ENCODE peak calls at places on chromosomes 16 and 17, in six cellular contexts. One of them, this sample, is unnamed.

GRCh38 chr16:684067-684794 is at the start of gene JMJD8:
- DNase-seq in activated naive CD8-positive, alpha-beta T cell treated with anti-CD3 and anti-CD28 coated beads for 36 hours: peak; percentile 99
- DNase-seq in effector memory CD8-positive, alpha-beta T cell: peak; percentile 94
- DNase-seq in cardiac fibroblast: peak; percentile 97
- DNase-seq in COR-L47: peak; percentile 98
- DNase-seq in iPS-NIHi11: peak; percentile 92
- DNase-seq in this sample: peak; percentile 66

GRCh38 chr17:62109378-62109902 is 44.4 kb upstream of the MED13 start:
- DNase-seq in iPS-NIHi11: peak; percentile 70
- DNase-seq in effector memory CD8-positive, alpha-beta T cell: peak; percentile 12
- DNase-seq in activated naive CD8-positive, alpha-beta T cell treated with anti-CD3 and anti-CD28 coated beads for 36 hours: peak; percentile 70
- DNase-seq in COR-L47: peak; percentile 36
- DNase-seq in cardiac fibroblast: peak; percentile 57
- DNase-seq in this sample: peak; percentile 69

GRCh38 chr16:68910051-68910450 is 66.7 kb downstream of the TANGO6 start:
- DNase-seq in cardiac fibroblast: no peak
- DNase-seq in COR-L47: peak; percentile 85
- DNase-seq in activated naive CD8-positive, alpha-beta T cell treated with anti-CD3 and anti-CD28 coated beads for 36 hours: no peak
- DNase-seq in effector memory CD8-positive, alpha-beta T cell: no peak
- DNase-seq in iPS-NIHi11: no peak
- DNase-seq in this sample: no peak

GRCh38 chr17:32141690-32142037 is 638 bp upstream of the RHOT1 start:
- DNase-seq in COR-L47: no peak
- DNase-seq in cardiac fibroblast: no peak
- DNase-seq in effector memory CD8-positive, alpha-beta T cell: no peak
- DNase-seq in activated naive CD8-positive, alpha-beta T cell treated with anti-CD3 and anti-CD28 coated beads for 36 hours: no peak
- DNase-seq in iPS-NIHi11: no peak
- DNase-seq in this sample: no peak

GRCh38 chr17:74827800-74828199 is 31.9 kb downstream of the GRIN2C start:
- DNase-seq in iPS-NIHi11: no peak
- DNase-seq in effector memory CD8-positive, alpha-beta T cell: no peak
- DNase-seq in COR-L47: no peak
- DNase-seq in cardiac fibroblast: no peak
- DNase-seq in activated naive CD8-positive, alpha-beta T cell treated with anti-CD3 and anti-CD28 coated beads for 36 hours: no peak
- DNase-seq in this sample: no peak

GRCh38 chr16:55981557-55981956 is 106.4 kb upstream of the CES5A start:
- DNase-seq in activated naive CD8-positive, alpha-beta T cell treated with anti-CD3 and anti-CD28 coated beads for 36 hours: no peak
- DNase-seq in COR-L47: no peak
- DNase-seq in effector memory CD8-positive, alpha-beta T cell: no peak
- DNase-seq in iPS-NIHi11: no peak
- DNase-seq in cardiac fibroblast: no peak
- DNase-seq in this sample: no peak

GRCh38 chr16:88684569-88685155 is 1.6 kb downstream of the SNAI3 start:
- DNase-seq in effector memory CD8-positive, alpha-beta T cell: no peak
- DNase-seq in COR-L47: no peak
- DNase-seq in iPS-NIHi11: no peak
- DNase-seq in activated naive CD8-positive, alpha-beta T cell treated with anti-CD3 and anti-CD28 coated beads for 36 hours: no peak
- DNase-seq in cardiac fibroblast: no peak
- DNase-seq in this sample: no peak

GRCh38 chr17:49739662-49740271 is 24.2 kb downstream of the FAM117A start:
- DNase-seq in COR-L47: peak; percentile 89
- DNase-seq in cardiac fibroblast: peak; percentile 75
- DNase-seq in effector memory CD8-positive, alpha-beta T cell: peak; percentile 97
- DNase-seq in activated naive CD8-positive, alpha-beta T cell treated with anti-CD3 and anti-CD28 coated beads for 36 hours: peak; percentile 85
- DNase-seq in iPS-NIHi11: no peak
- DNase-seq in this sample: peak; percentile 51

GRCh38 chr16:22206847-22207714 is 1.0 kb downstream of the EEF2K start:
- DNase-seq in iPS-NIHi11: peak; percentile 53
- DNase-seq in effector memory CD8-positive, alpha-beta T cell: peak; percentile 55
- DNase-seq in cardiac fibroblast: peak; percentile 89
- DNase-seq in COR-L47: peak; percentile 64
- DNase-seq in activated naive CD8-positive, alpha-beta T cell treated with anti-CD3 and anti-CD28 coated beads for 36 hours: peak; percentile 88
- DNase-seq in this sample: peak; percentile 37

GRCh38 chr17:59505610-59506276 is 59.7 kb upstream of the DHX40 start:
- DNase-seq in effector memory CD8-positive, alpha-beta T cell: no peak
- DNase-seq in COR-L47: no peak
- DNase-seq in activated naive CD8-positive, alpha-beta T cell treated with anti-CD3 and anti-CD28 coated beads for 36 hours: no peak
- DNase-seq in cardiac fibroblast: no peak
- DNase-seq in iPS-NIHi11: peak; percentile 20
- DNase-seq in this sample: no peak

GRCh38 chr16:74867281-74867849 is 92.7 kb upstream of the FA2H start:
- DNase-seq in effector memory CD8-positive, alpha-beta T cell: no peak
- DNase-seq in activated naive CD8-positive, alpha-beta T cell treated with anti-CD3 and anti-CD28 coated beads for 36 hours: no peak
- DNase-seq in COR-L47: no peak
- DNase-seq in cardiac fibroblast: no peak
- DNase-seq in iPS-NIHi11: no peak
- DNase-seq in this sample: no peak

GRCh38 chr16:62752837-62753236 is 716.6 kb upstream of the CDH8 start:
- DNase-seq in COR-L47: no peak
- DNase-seq in effector memory CD8-positive, alpha-beta T cell: no peak
- DNase-seq in iPS-NIHi11: no peak
- DNase-seq in activated naive CD8-positive, alpha-beta T cell treated with anti-CD3 and anti-CD28 coated beads for 36 hours: no peak
- DNase-seq in cardiac fibroblast: no peak
- DNase-seq in this sample: no peak

GRCh38 chr17:78798695-78799559 is 16.9 kb upstream of the CYTH1 start:
- DNase-seq in cardiac fibroblast: peak; percentile 39
- DNase-seq in effector memory CD8-positive, alpha-beta T cell: no peak
- DNase-seq in COR-L47: peak; percentile 26
- DNase-seq in iPS-NIHi11: peak; percentile 58
- DNase-seq in activated naive CD8-positive, alpha-beta T cell treated with anti-CD3 and anti-CD28 coated beads for 36 hours: no peak
- DNase-seq in this sample: no peak

GRCh38 chr17:73968680-73969079 is 234.8 kb upstream of the RPL38 start:
- DNase-seq in activated naive CD8-positive, alpha-beta T cell treated with anti-CD3 and anti-CD28 coated beads for 36 hours: no peak
- DNase-seq in COR-L47: no peak
- DNase-seq in iPS-NIHi11: peak; percentile 52
- DNase-seq in cardiac fibroblast: no peak
- DNase-seq in effector memory CD8-positive, alpha-beta T cell: no peak
- DNase-seq in this sample: no peak

GRCh38 chr17:66829883-66830282 is 5.0 kb upstream of the CACNG5 start:
- DNase-seq in effector memory CD8-positive, alpha-beta T cell: no peak
- DNase-seq in iPS-NIHi11: peak; percentile 45
- DNase-seq in COR-L47: no peak
- DNase-seq in activated naive CD8-positive, alpha-beta T cell treated with anti-CD3 and anti-CD28 coated beads for 36 hours: no peak
- DNase-seq in cardiac fibroblast: no peak
- DNase-seq in this sample: no peak

GRCh38 chr17:78974635-78975591 is 4.8 kb downstream of the LGALS3BP start:
- DNase-seq in iPS-NIHi11: peak; percentile 66
- DNase-seq in COR-L47: no peak
- DNase-seq in cardiac fibroblast: peak; percentile 87
- DNase-seq in effector memory CD8-positive, alpha-beta T cell: no peak
- DNase-seq in activated naive CD8-positive, alpha-beta T cell treated with anti-CD3 and anti-CD28 coated beads for 36 hours: no peak
- DNase-seq in this sample: no peak

GRCh38 chr17:28760987-28761562 is 17.3 kb downstream of the TRAF4 start:
- DNase-seq in effector memory CD8-positive, alpha-beta T cell: no peak
- DNase-seq in cardiac fibroblast: peak; percentile 66
- DNase-seq in COR-L47: peak; percentile 69
- DNase-seq in activated naive CD8-positive, alpha-beta T cell treated with anti-CD3 and anti-CD28 coated beads for 36 hours: no peak
- DNase-seq in iPS-NIHi11: peak; percentile 74
- DNase-seq in this sample: no peak

GRCh38 chr17:19707728-19708221 is 8.6 kb downstream of the SLC47A2 start:
- DNase-seq in COR-L47: no peak
- DNase-seq in cardiac fibroblast: no peak
- DNase-seq in effector memory CD8-positive, alpha-beta T cell: no peak
- DNase-seq in iPS-NIHi11: peak; percentile 6
- DNase-seq in activated naive CD8-positive, alpha-beta T cell treated with anti-CD3 and anti-CD28 coated beads for 36 hours: no peak
- DNase-seq in this sample: no peak

GRCh38 chr17:16255481-16255901 is 38.5 kb downstream of the PIGL start:
- DNase-seq in COR-L47: no peak
- DNase-seq in activated naive CD8-positive, alpha-beta T cell treated with anti-CD3 and anti-CD28 coated beads for 36 hours: no peak
- DNase-seq in cardiac fibroblast: peak; percentile 92
- DNase-seq in iPS-NIHi11: peak; percentile 37
- DNase-seq in effector memory CD8-positive, alpha-beta T cell: no peak
- DNase-seq in this sample: no peak

GRCh38 chr16:1691956-1692355 is 13.9 kb downstream of the JPT2 start:
- DNase-seq in cardiac fibroblast: peak; percentile 50
- DNase-seq in COR-L47: no peak
- DNase-seq in activated naive CD8-positive, alpha-beta T cell treated with anti-CD3 and anti-CD28 coated beads for 36 hours: no peak
- DNase-seq in effector memory CD8-positive, alpha-beta T cell: no peak
- DNase-seq in iPS-NIHi11: no peak
- DNase-seq in this sample: no peak

GRCh38 chr16:89764711-89765201 is 43.4 kb downstream of the ZNF276 start:
- DNase-seq in activated naive CD8-positive, alpha-beta T cell treated with anti-CD3 and anti-CD28 coated beads for 36 hours: peak; percentile 35
- DNase-seq in cardiac fibroblast: no peak
- DNase-seq in effector memory CD8-positive, alpha-beta T cell: peak; percentile 23
- DNase-seq in COR-L47: no peak
- DNase-seq in iPS-NIHi11: no peak
- DNase-seq in this sample: no peak

GRCh38 chr16:23608194-23608593 is 12.1 kb upstream of the NDUFAB1 start:
- DNase-seq in activated naive CD8-positive, alpha-beta T cell treated with anti-CD3 and anti-CD28 coated beads for 36 hours: no peak
- DNase-seq in effector memory CD8-positive, alpha-beta T cell: no peak
- DNase-seq in COR-L47: no peak
- DNase-seq in iPS-NIHi11: no peak
- DNase-seq in cardiac fibroblast: peak; percentile 91
- DNase-seq in this sample: no peak

GRCh38 chr16:15403392-15403995 is 7.9 kb downstream of the MPV17L start:
- DNase-seq in effector memory CD8-positive, alpha-beta T cell: no peak
- DNase-seq in iPS-NIHi11: no peak
- DNase-seq in cardiac fibroblast: peak; percentile 23
- DNase-seq in COR-L47: no peak
- DNase-seq in activated naive CD8-positive, alpha-beta T cell treated with anti-CD3 and anti-CD28 coated beads for 36 hours: no peak
- DNase-seq in this sample: peak; percentile 19

GRCh38 chr16:65648111-65648510 is 526.2 kb upstream of the CDH11 start:
- DNase-seq in cardiac fibroblast: no peak
- DNase-seq in activated naive CD8-positive, alpha-beta T cell treated with anti-CD3 and anti-CD28 coated beads for 36 hours: no peak
- DNase-seq in iPS-NIHi11: no peak
- DNase-seq in COR-L47: no peak
- DNase-seq in effector memory CD8-positive, alpha-beta T cell: no peak
- DNase-seq in this sample: no peak

GRCh38 chr16:86918637-86919036 is 340.3 kb downstream of the FOXL1 start:
- DNase-seq in COR-L47: no peak
- DNase-seq in activated naive CD8-positive, alpha-beta T cell treated with anti-CD3 and anti-CD28 coated beads for 36 hours: no peak
- DNase-seq in cardiac fibroblast: no peak
- DNase-seq in effector memory CD8-positive, alpha-beta T cell: no peak
- DNase-seq in iPS-NIHi11: no peak
- DNase-seq in this sample: no peak

GRCh38 chr17:40014375-40014980 is 762 bp upstream of the CSF3 start:
- DNase-seq in cardiac fibroblast: peak; percentile 30
- DNase-seq in activated naive CD8-positive, alpha-beta T cell treated with anti-CD3 and anti-CD28 coated beads for 36 hours: no peak
- DNase-seq in effector memory CD8-positive, alpha-beta T cell: no peak
- DNase-seq in iPS-NIHi11: no peak
- DNase-seq in COR-L47: no peak
- DNase-seq in this sample: no peak

GRCh38 chr16:630815-631405 is at the start of gene WFIKKN1:
- DNase-seq in COR-L47: peak; percentile 20
- DNase-seq in iPS-NIHi11: peak; percentile 82
- DNase-seq in effector memory CD8-positive, alpha-beta T cell: no peak
- DNase-seq in activated naive CD8-positive, alpha-beta T cell treated with anti-CD3 and anti-CD28 coated beads for 36 hours: no peak
- DNase-seq in cardiac fibroblast: no peak
- DNase-seq in this sample: no peak

GRCh38 chr16:51271156-51271555 is 120.1 kb upstream of the SALL1 start:
- DNase-seq in effector memory CD8-positive, alpha-beta T cell: no peak
- DNase-seq in COR-L47: no peak
- DNase-seq in cardiac fibroblast: no peak
- DNase-seq in iPS-NIHi11: no peak
- DNase-seq in activated naive CD8-positive, alpha-beta T cell treated with anti-CD3 and anti-CD28 coated beads for 36 hours: no peak
- DNase-seq in this sample: no peak

GRCh38 chr17:7651097-7651958 is 602 bp downstream of the ATP1B2 start:
- DNase-seq in effector memory CD8-positive, alpha-beta T cell: no peak
- DNase-seq in cardiac fibroblast: no peak
- DNase-seq in activated naive CD8-positive, alpha-beta T cell treated with anti-CD3 and anti-CD28 coated beads for 36 hours: no peak
- DNase-seq in iPS-NIHi11: peak; percentile 48
- DNase-seq in COR-L47: no peak
- DNase-seq in this sample: no peak

GRCh38 chr17:81440511-81441244 is 45.4 kb downstream of the BAHCC1 start:
- DNase-seq in effector memory CD8-positive, alpha-beta T cell: no peak
- DNase-seq in COR-L47: peak; percentile 62
- DNase-seq in iPS-NIHi11: peak; percentile 95
- DNase-seq in activated naive CD8-positive, alpha-beta T cell treated with anti-CD3 and anti-CD28 coated beads for 36 hours: peak; percentile 40
- DNase-seq in cardiac fibroblast: no peak
- DNase-seq in this sample: no peak

GRCh38 chr16:17901309-17901708 is 430.5 kb upstream of the XYLT1 start:
- DNase-seq in cardiac fibroblast: no peak
- DNase-seq in iPS-NIHi11: no peak
- DNase-seq in COR-L47: no peak
- DNase-seq in effector memory CD8-positive, alpha-beta T cell: no peak
- DNase-seq in activated naive CD8-positive, alpha-beta T cell treated with anti-CD3 and anti-CD28 coated beads for 36 hours: no peak
- DNase-seq in this sample: no peak

GRCh38 chr16:50599494-50599893 is 51.3 kb downstream of the NKD1 start:
- DNase-seq in iPS-NIHi11: no peak
- DNase-seq in activated naive CD8-positive, alpha-beta T cell treated with anti-CD3 and anti-CD28 coated beads for 36 hours: no peak
- DNase-seq in cardiac fibroblast: no peak
- DNase-seq in effector memory CD8-positive, alpha-beta T cell: no peak
- DNase-seq in COR-L47: no peak
- DNase-seq in this sample: no peak

GRCh38 chr17:58327363-58328194 is 1.0 kb downstream of the TSPOAP1 start:
- DNase-seq in effector memory CD8-positive, alpha-beta T cell: no peak
- DNase-seq in COR-L47: no peak
- DNase-seq in iPS-NIHi11: peak; percentile 2
- DNase-seq in cardiac fibroblast: no peak
- DNase-seq in activated naive CD8-positive, alpha-beta T cell treated with anti-CD3 and anti-CD28 coated beads for 36 hours: no peak
- DNase-seq in this sample: no peak

GRCh38 chr16:86892509-86892908 is 314.2 kb downstream of the FOXL1 start:
- DNase-seq in iPS-NIHi11: no peak
- DNase-seq in COR-L47: no peak
- DNase-seq in activated naive CD8-positive, alpha-beta T cell treated with anti-CD3 and anti-CD28 coated beads for 36 hours: no peak
- DNase-seq in effector memory CD8-positive, alpha-beta T cell: no peak
- DNase-seq in cardiac fibroblast: peak; percentile 10
- DNase-seq in this sample: no peak

GRCh38 chr16:60142991-60143705 is 1409.0 kb upstream of the GOT2 start:
- DNase-seq in activated naive CD8-positive, alpha-beta T cell treated with anti-CD3 and anti-CD28 coated beads for 36 hours: no peak
- DNase-seq in cardiac fibroblast: no peak
- DNase-seq in COR-L47: no peak
- DNase-seq in iPS-NIHi11: no peak
- DNase-seq in effector memory CD8-positive, alpha-beta T cell: no peak
- DNase-seq in this sample: no peak

GRCh38 chr16:2913603-2914002 is 1.9 kb downstream of the FLYWCH1 start:
- DNase-seq in effector memory CD8-positive, alpha-beta T cell: no peak
- DNase-seq in iPS-NIHi11: no peak
- DNase-seq in COR-L47: no peak
- DNase-seq in activated naive CD8-positive, alpha-beta T cell treated with anti-CD3 and anti-CD28 coated beads for 36 hours: no peak
- DNase-seq in cardiac fibroblast: no peak
- DNase-seq in this sample: no peak

GRCh38 chr17:82367724-82368524 is 3.6 kb upstream of the UTS2R start:
- DNase-seq in cardiac fibroblast: no peak
- DNase-seq in effector memory CD8-positive, alpha-beta T cell: no peak
- DNase-seq in activated naive CD8-positive, alpha-beta T cell treated with anti-CD3 and anti-CD28 coated beads for 36 hours: no peak
- DNase-seq in COR-L47: no peak
- DNase-seq in iPS-NIHi11: no peak
- DNase-seq in this sample: peak; percentile 50

GRCh38 chr16:71933913-71934696 is 38.8 kb downstream of the IST1 start:
- DNase-seq in activated naive CD8-positive, alpha-beta T cell treated with anti-CD3 and anti-CD28 coated beads for 36 hours: no peak
- DNase-seq in COR-L47: no peak
- DNase-seq in effector memory CD8-positive, alpha-beta T cell: no peak
- DNase-seq in iPS-NIHi11: no peak
- DNase-seq in cardiac fibroblast: no peak
- DNase-seq in this sample: no peak

This sample was measured in H4.